ENCODE peak calls at places on chromosome 1, in six cellular contexts. E is H9; A is GM23248; J is CD8-positive, alpha-beta T cell; Q is sigmoid colon; O is esophagus muscularis mucosa. W is an unnamed sample.

GRCh38 chr1:200314085-200314750 is 95.6 kb downstream of the ZNF281 start:
- DNase-seq in E (no peak), A (peak; percentile 77), J (no peak), Q (no peak), O (no peak), W (no peak)

GRCh38 chr1:91557039-91557690 is 56.5 kb downstream of the CDC7 start:
- DNase-seq in E (no peak), A (no peak), J (no peak), Q (no peak), O (peak; percentile 60), W (no peak)

GRCh38 chr1:69433073-69433472 is 134.6 kb upstream of the LRRC7 start:
- DNase-seq in E (no peak), A (no peak), J (no peak), Q (no peak), O (no peak), W (no peak)

GRCh38 chr1:111990878-111991760 is 1.7 kb upstream of the KCND3 start:
- DNase-seq in E (peak; percentile 81), A (peak; percentile 53), J (no peak), Q (peak; percentile 84), O (no peak), W (peak; percentile 77)

GRCh38 chr1:36253463-36253862 is 29.2 kb downstream of the THRAP3 start:
- DNase-seq in E (no peak), A (peak; percentile 81), J (no peak), Q (no peak), O (no peak), W (no peak)

GRCh38 chr1:59509341-59509869 is 212.5 kb downstream of the FGGY start:
- DNase-seq in E (no peak), A (no peak), J (no peak), Q (no peak), O (no peak), W (no peak)

GRCh38 chr1:58968360-58968952 is 184.6 kb upstream of the JUN start:
- DNase-seq in E (no peak), A (peak; percentile 76), J (no peak), Q (peak; percentile 94), O (no peak), W (peak; percentile 78)

GRCh38 chr1:1437904-1438376 is 2.5 kb downstream of the VWA1 start:
- DNase-seq in E (no peak), A (peak; percentile 20), J (no peak), Q (no peak), O (no peak), W (no peak)

GRCh38 chr1:116844775-116845174 is 64.9 kb upstream of the PTGFRN start:
- DNase-seq in E (no peak), A (no peak), J (no peak), Q (no peak), O (no peak), W (no peak)

GRCh38 chr1:201542166-201543045 is 3.5 kb downstream of the NAV1 start:
- DNase-seq in E (no peak), A (peak; percentile 92), J (no peak), Q (no peak), O (no peak), W (no peak)

GRCh38 chr1:45617618-45618017 is 6.2 kb downstream of the CCDC17 start:
- DNase-seq in E (no peak), A (peak; percentile 41), J (no peak), Q (no peak), O (no peak), W (no peak)

GRCh38 chr1:45615885-45616284 is 8.0 kb downstream of the CCDC17 start:
- DNase-seq in E (no peak), A (no peak), J (no peak), Q (no peak), O (no peak), W (no peak)

GRCh38 chr1:45610589-45611226 is 13.1 kb downstream of the CCDC17 start:
- DNase-seq in E (no peak), A (no peak), J (no peak), Q (no peak), O (no peak), W (no peak)

GRCh38 chr1:45608475-45609156 is 15.2 kb downstream of the CCDC17 start:
- DNase-seq in E (no peak), A (no peak), J (no peak), Q (no peak), O (no peak), W (no peak)

DNA sequence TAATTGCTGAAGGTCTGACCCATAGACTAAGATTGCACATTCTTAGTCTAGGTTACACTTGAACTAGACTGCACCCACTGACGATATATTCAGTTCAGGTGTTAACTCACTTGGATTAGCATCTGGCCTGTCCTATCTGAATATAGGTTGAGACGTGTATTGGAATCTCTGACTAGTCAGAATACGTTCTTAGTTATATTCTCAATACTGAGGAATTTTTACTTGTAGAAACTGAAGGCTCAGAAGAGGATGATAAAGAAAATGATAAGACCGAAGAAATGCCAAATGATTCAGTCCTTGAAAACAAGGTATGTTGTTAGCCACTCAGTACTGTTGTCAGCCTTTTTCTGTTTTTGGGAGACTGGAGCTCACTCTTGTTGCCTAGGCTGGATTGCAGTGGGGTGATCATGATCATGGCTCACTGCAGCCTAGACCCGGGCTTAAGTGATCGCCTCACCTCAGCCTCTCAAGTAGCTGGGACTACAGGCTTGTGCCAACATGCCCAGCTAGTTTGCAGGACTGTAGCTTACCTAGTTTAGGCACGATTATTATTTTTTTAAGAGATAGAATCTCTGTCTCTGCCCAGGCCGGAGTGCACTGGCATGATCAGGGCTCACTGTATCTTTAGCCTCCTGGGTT is 10.8 kb downstream of the CCDC17 start:
- DNase-seq in E (no peak), A (no peak), J (no peak), Q (no peak), O (no peak), W (no peak)
- H3K27ac ChIP-seq in E (no peak overlapping the region), A (no peak overlapping the region), J (no peak overlapping the region), Q (no peak overlapping the region), O (no peak overlapping the region), W (no peak overlapping the region)

GRCh38 chr1:165253818-165254254 is 102.7 kb downstream of the LMX1A start:
- DNase-seq in E (no peak), A (no peak), J (no peak), Q (no peak), O (no peak), W (no peak)
- H3K27ac ChIP-seq in E (no peak overlapping the region), A (no peak overlapping the region), J (no peak overlapping the region), Q (no peak overlapping the region), O (no peak overlapping the region), W (no peak overlapping the region)

GRCh38 chr1:46655848-46656247 is 12.3 kb downstream of the ATPAF1 start:
- DNase-seq in E (no peak), A (no peak), J (no peak), Q (no peak), O (no peak), W (no peak)
- H3K27ac ChIP-seq in E (no peak overlapping the region), A (no peak overlapping the region), J (no peak overlapping the region), Q (no peak overlapping the region), O (no peak overlapping the region), W (no peak overlapping the region)

GRCh38 chr1:156539824-156540223 is 32.5 kb downstream of the IQGAP3 start:
- DNase-seq in E (no peak), A (no peak), J (no peak), Q (no peak), O (no peak), W (no peak)

GRCh38 chr1:156537027-156537426 is 35.3 kb downstream of the IQGAP3 start:
- DNase-seq in E (no peak), A (no peak), J (no peak), Q (no peak), O (no peak), W (no peak)

GRCh38 chr1:156543066-156543465 is 29.3 kb downstream of the IQGAP3 start:
- DNase-seq in E (no peak), A (no peak), J (no peak), Q (no peak), O (no peak), W (no peak)

GRCh38 chr1:156540955-156541354 is 31.4 kb downstream of the IQGAP3 start:
- DNase-seq in E (no peak), A (peak; percentile 57), J (no peak), Q (no peak), O (no peak), W (no peak)

DNA sequence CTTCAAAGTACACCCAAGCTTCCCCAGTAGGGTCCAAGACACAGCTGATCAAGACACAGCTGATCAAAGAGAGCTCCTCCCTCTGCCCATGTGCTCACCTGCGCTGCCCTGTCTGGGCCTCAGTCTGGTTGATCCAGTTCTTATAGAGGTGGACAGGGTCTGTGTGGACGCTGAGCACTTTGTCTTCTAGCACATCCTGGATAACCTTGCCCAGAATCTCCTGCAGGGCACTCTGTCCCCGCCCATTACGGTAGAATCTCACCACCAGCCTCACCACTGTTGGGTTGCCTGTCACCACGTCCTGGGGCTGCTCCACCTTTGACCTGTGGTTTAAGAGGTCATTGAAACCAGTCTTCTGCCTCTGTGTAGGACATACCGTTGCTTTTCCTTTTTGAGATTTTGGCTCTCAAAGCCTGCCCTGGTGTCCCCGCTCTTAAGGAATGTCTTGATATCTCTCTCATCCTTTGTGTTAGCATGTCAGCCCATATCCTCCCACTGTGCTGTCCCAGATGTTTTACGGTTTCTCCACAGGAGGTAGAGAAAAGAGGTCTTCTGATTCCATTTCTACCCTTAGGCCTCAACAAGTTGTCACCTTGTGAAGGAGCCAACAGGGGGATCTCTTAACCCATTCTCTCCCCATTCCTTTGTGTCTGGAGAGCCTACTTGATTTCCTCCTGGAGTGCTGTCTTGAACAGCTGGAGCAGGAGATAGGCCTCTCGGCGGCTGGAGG is 33.5 kb downstream of the IQGAP3 start:
- DNase-seq in E (no peak), A (no peak), J (no peak), Q (no peak), O (no peak), W (no peak)
- H3K27ac ChIP-seq in E (no peak overlapping the region), A (no peak overlapping the region), J (no peak overlapping the region), Q (no peak overlapping the region), O (no peak overlapping the region), W (no peak overlapping the region)

DNA sequence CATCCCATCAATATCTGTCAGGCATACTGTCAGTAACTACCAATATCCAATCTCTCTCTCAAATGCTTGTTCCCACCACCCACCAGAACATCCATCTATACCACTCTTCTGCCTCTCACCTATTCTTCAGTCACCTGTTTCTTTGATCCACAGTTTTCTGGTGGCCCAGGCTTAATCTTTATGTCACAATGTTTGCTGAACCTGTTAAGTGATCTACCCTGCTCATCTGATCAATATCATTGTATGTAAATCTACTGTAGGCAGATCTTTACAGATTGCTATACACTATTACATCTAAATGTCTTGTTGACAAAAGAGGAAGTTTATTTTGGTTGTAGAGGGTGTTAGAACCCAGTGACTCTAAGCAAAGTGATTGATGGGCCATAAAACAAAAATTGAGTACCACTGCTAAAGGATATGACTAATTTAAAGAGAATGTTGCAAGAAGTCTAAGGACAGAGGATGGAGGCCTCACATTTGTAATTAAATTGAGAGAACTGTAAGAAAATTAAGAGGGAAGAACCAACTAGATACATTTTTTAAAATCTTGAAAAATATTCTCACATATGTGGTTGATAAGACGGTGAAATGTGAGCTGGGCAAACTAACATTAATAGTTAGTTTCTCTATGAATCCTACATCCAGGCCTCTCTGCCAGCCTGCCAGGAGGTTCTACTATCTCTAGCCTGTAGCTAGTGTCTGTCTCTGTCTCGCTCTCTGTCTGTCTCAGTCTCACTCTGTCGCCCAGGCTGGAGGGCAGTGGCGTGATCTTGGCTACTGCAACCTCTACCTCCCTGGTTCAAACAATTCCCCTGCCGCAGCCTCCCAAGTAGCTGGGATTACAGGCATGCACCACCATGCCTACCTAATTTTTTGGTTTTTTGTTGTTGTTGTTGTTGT is 34.1 kb downstream of the EGLN1 start:
- DNase-seq in E (no peak), A (peak; percentile 43), J (no peak), Q (no peak), O (no peak), W (no peak)
- H3K27ac ChIP-seq in E (no peak overlapping the region), A (peak overlapping the region; percentile 9), J (no peak overlapping the region), Q (no peak overlapping the region), O (no peak overlapping the region), W (no peak overlapping the region)